ENCODE peak calls at places on chromosome 22, in six cellular contexts. B, D, Q, E, H and J are unnamed samples.

GRCh38 chr22:30036656-30037055 is 43.6 kb upstream of the HORMAD2 start:
- DNase-seq in B (no peak), H (peak; percentile 59), E (no peak), Q (peak; percentile 28), D (peak; percentile 66), J (no peak)

GRCh38 chr22:30129636-30130035 is 49.4 kb downstream of the HORMAD2 start:
- DNase-seq in D (peak; percentile 40), B (no peak), Q (no peak), E (no peak), H (no peak), J (no peak)

GRCh38 chr22:23713696-23714595 is 23.1 kb downstream of the RGL4 start:
- DNase-seq in E (no peak), B (no peak), D (no peak), Q (no peak), H (no peak), J (no peak)

GRCh38 chr22:31723699-31724098 is 26.2 kb downstream of the PRR14L start:
- DNase-seq in H (no peak), B (no peak), E (no peak), Q (no peak), D (no peak), J (no peak)

GRCh38 chr22:46072981-46073682 is 77.2 kb upstream of the PPARA start:
- DNase-seq in D (no peak), Q (no peak), E (no peak), H (peak; percentile 36), B (no peak), J (no peak)

GRCh38 chr22:29346659-29347058 is 31.2 kb upstream of the RASL10A start:
- DNase-seq in Q (no peak), B (no peak), D (no peak), E (no peak), H (no peak), J (no peak)

GRCh38 chr22:20803696-20804324 is 29.9 kb downstream of the SERPIND1 start:
- DNase-seq in D (no peak), H (peak; percentile 47), B (peak; percentile 71), Q (peak; percentile 44), E (peak; percentile 46), J (no peak)

GRCh38 chr22:44698531-44699421 is 3.2 kb upstream of the PRR5 start:
- DNase-seq in H (peak; percentile 94), Q (peak; percentile 94), D (no peak), B (no peak), E (peak; percentile 84), J (no peak)

GRCh38 chr22:33781396-33781795 is 138.9 kb downstream of the LARGE1 start:
- DNase-seq in E (peak; percentile 60), Q (peak; percentile 33), B (no peak), H (peak; percentile 76), D (no peak), J (no peak)

GRCh38 chr22:40335358-40335757 is 10.9 kb upstream of the ADSL start:
- DNase-seq in H (peak; percentile 12), B (no peak), Q (no peak), D (no peak), E (no peak), J (no peak)

GRCh38 chr22:30402036-30402759 is 5.4 kb downstream of the SEC14L2 start:
- DNase-seq in B (no peak), D (peak; percentile 29), Q (no peak), H (no peak), E (no peak), J (no peak)

GRCh38 chr22:45970709-45971388 is 6.1 kb downstream of the WNT7B start:
- DNase-seq in E (peak; percentile 44), H (peak; percentile 54), B (peak; percentile 66), D (no peak), Q (peak; percentile 47), J (no peak)

GRCh38 chr22:27748355-27749168 is 53.0 kb downstream of the MN1 start:
- DNase-seq in H (peak; percentile 87), D (no peak), E (peak; percentile 58), Q (peak; percentile 58), B (no peak), J (no peak)

GRCh38 chr22:18067121-18067520 is 10.7 kb upstream of the PEX26 start:
- DNase-seq in D (no peak), B (no peak), H (no peak), Q (no peak), E (no peak), J (no peak)

GRCh38 chr22:37848587-37849088 is 581 bp upstream of the EIF3L start:
- DNase-seq in B (peak; percentile 43), E (peak; percentile 48), D (peak; percentile 46), H (peak; percentile 76), Q (peak; percentile 16), J (no peak)

GRCh38 chr22:32801436-32802290 is at the start of gene TIMP3:
- DNase-seq in Q (peak; percentile 82), B (peak; percentile 95), H (peak; percentile 93), D (peak; percentile 78), E (peak; percentile 90), J (no peak)

GRCh38 chr22:39150848-39151215 is 1.6 kb downstream of the CBX7 start:
- DNase-seq in B (no peak), E (no peak), Q (no peak), H (peak; percentile 26), D (no peak), J (no peak)

GRCh38 chr22:44448271-44448780 is 49.7 kb downstream of the RTL6 start:
- DNase-seq in D (peak; percentile 94), E (peak; percentile 90), H (peak; percentile 98), Q (peak; percentile 94), B (peak; percentile 49), J (peak; percentile 59)

GRCh38 chr22:30325065-30325720 is 1.5 kb downstream of the TBC1D10A start:
- DNase-seq in D (peak; percentile 56), H (peak; percentile 94), E (peak; percentile 74), Q (peak; percentile 90), B (no peak), J (peak; percentile 54)

GRCh38 chr22:29912605-29913398 is 29.8 kb downstream of the MTMR3 start:
- DNase-seq in Q (peak; percentile 93), H (peak; percentile 85), D (no peak), B (no peak), E (peak; percentile 92), J (no peak)

DNA sequence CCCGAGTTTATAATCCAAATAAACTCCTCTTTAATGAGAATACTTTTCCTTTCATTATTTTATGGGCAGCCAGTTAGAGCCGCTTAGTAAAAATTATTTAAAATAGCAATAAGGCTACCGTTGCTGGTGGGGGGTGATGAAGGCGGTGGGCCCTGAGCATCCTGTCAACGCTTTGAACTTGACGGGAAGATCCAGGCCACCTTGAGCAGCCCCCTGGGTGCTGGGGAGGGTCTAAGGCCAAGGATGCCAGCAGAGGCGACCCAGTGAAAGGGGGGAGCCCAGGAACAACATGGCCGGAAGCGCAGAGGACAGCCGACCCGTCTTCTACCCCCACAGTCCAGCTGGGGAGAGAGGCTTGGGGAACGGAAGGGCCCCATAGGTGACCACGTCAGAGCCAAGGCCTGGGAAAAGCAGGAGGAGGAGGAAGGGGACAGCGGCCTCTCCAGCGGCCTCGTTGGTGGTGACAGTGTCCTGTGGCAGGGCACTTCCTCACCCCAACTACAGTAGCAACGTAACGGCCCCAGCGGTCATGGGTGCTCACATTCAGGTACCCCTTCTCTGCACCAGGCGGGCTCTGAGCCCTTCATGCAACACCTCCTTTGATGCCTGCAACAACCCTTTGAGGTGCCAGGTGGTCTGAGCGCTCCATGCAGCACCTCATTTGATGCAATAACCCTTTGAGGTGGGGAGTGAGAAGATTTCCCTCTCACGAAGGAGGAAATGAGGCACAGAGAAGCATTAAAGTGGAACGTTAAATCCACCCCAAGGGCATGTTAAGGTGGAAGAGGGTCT is 695.3 kb downstream of the TBC1D22A start:
- DNase-seq in B (no peak), E (no peak), H (no peak), D (no peak), Q (no peak), J (no peak)
- H3K9me3 ChIP-seq in B (peaks cover 11% of the 10 kb centered on the region), E (no peaks in the 10 kb centered on the region), H (peaks cover 7% of the 10 kb centered on the region), D (no peaks in the 10 kb centered on the region), Q (peaks cover 40% of the 10 kb centered on the region), J (peaks cover 8% of the 10 kb centered on the region)

GRCh38 chr22:36183446-36183845 is 18.2 kb downstream of the APOL4 start:
- DNase-seq in H (no peak), Q (no peak), E (no peak), D (peak; percentile 18), B (no peak), J (no peak)

GRCh38 chr22:36180928-36181327 is 20.4 kb upstream of the APOL3 start:
- DNase-seq in H (no peak), E (no peak), Q (no peak), D (peak; percentile 17), B (no peak), J (no peak)

GRCh38 chr22:36182056-36182455 is 19.6 kb downstream of the APOL4 start:
- DNase-seq in Q (no peak), D (peak; percentile 10), E (no peak), H (no peak), B (no peak), J (no peak)

GRCh38 chr22:36184433-36185035 is 17.1 kb downstream of the APOL4 start:
- DNase-seq in H (peak; percentile 77), Q (no peak), B (no peak), D (no peak), E (peak; percentile 57), J (no peak)

GRCh38 chr22:36182871-36183270 is 18.7 kb downstream of the APOL4 start:
- DNase-seq in D (no peak), E (no peak), Q (no peak), H (peak; percentile 51), B (no peak), J (no peak)
- H3K36me3 ChIP-seq in D (no peaks in the 10 kb centered on the region), E (no peaks in the 10 kb centered on the region), Q (no peaks in the 10 kb centered on the region), H (no peaks in the 10 kb centered on the region), B (no peaks in the 10 kb centered on the region), J (no peaks in the 10 kb centered on the region)

DNA sequence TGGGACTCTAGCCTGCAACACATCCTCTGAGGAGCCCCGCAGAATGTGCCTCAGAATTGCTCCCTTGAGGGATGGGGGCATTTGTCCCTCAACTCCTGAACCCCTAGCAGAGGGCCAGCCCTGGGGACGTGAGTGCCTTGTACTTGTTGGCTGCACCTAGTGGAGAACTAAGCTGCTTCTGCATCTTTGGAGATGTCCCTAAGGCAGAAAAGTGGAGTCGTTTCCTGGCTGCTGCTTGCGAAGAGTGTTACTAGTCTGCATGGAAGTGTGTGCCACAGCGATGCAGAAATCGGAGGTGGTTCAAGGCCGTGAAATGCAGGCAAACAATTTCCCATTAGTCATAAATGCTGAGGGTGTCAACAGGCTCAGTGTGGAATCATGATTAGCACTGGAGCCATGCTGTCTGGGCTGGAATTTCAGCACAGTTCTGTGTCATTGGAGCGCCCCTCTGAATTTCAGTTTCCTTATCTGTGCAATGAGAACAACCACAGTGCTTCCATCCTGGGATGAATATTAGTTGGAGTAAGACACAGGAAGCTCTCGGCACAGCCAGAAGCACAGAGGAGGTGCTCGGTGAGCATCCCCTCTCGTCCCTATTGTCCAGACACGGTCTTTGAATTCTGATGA is 56.5 kb downstream of the MIAT start:
- DNase-seq in D (no peak), Q (no peak), B (no peak), H (peak; percentile 96), E (no peak), J (no peak)
- H3K4me2 ChIP-seq in D (no peak overlapping the region), Q (peak overlapping the region; percentile 47), B (peak overlapping the region; percentile 57), H (peak overlapping the region; percentile 64), E (no peak overlapping the region), J (no peak overlapping the region)

DNA sequence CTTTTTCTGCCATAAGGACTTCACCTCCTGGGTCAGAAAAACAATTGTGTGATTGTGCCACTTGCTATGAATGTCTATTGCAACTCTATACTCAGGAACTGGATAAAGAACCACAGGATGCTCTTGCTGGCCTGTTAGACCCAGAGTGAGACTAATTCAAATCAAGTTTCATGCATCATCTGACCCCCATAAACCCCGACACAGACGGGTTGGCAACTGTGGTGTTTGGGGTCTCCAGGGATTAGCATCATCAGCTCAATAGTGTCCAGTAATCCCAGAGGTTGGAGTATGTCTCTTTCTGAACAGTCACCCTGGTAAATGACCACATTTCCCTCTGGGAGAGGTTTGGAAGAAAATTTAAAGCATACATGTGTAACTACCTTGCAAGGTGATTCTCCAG is 1097.4 kb downstream of the TBC1D22A start:
- DNase-seq in D (no peak), Q (no peak), E (no peak), H (no peak), B (no peak), J (no peak)
- H3K9me3 ChIP-seq in D (no peaks in the 10 kb centered on the region), Q (peaks cover 19% of the 10 kb centered on the region), E (no peaks in the 10 kb centered on the region), H (no peaks in the 10 kb centered on the region), B (no peaks in the 10 kb centered on the region), J (peaks cover 5% of the 10 kb centered on the region)

GRCh38 chr22:19360862-19361261 is 69.3 kb upstream of the CLTCL1 start:
- DNase-seq in B (no peak), Q (no peak), H (no peak), D (no peak), E (no peak), J (no peak)
- H3K36me3 ChIP-seq in B (peaks cover 69% of the 10 kb centered on the region), Q (peaks cover 48% of the 10 kb centered on the region), H (peaks cover 22% of the 10 kb centered on the region), D (no peaks in the 10 kb centered on the region), E (peaks cover 27% of the 10 kb centered on the region), J (peaks cover 37% of the 10 kb centered on the region)